ENCODE peak calls at places on chromosomes 2 and 18, in five cellular contexts. W, J, Q, V and E are unnamed samples.
A peak's percentile ranks its signal among the peaks of the same experiment; 100 is the strongest.

GRCh38 chr18:33673689-33674088 is 95.7 kb downstream of the ASXL3 start:
- DNase-seq in V (no peak), J (no peak), W (no peak), Q (no peak), E (no peak)

GRCh38 chr2:164151518-164151917 is 415.7 kb upstream of the FIGN start:
- DNase-seq in W (no peak), Q (no peak), J (no peak), V (no peak), E (no peak)

GRCh38 chr2:8571792-8572499 is 109.9 kb upstream of the ID2 start:
- DNase-seq in V (peak; percentile 10), Q (peak; percentile 91), J (peak; percentile 42), W (no peak), E (no peak)

GRCh38 chr2:26615336-26616031 is 25.7 kb downstream of the CIB4 start:
- DNase-seq in J (peak; percentile 27), Q (no peak), W (no peak), V (no peak), E (no peak)

GRCh38 chr2:176518823-176519222 is 249.6 kb downstream of the MTX2 start:
- DNase-seq in J (peak; percentile 70), W (no peak), Q (no peak), V (peak; percentile 60), E (no peak)

GRCh38 chr2:119700866-119701265 is 21.9 kb downstream of the TMEM177 start:
- DNase-seq in J (peak; percentile 19), V (no peak), Q (no peak), W (no peak), E (no peak)

GRCh38 chr2:24724111-24724775 is 68.9 kb downstream of the PTRHD1 start:
- DNase-seq in V (no peak), Q (no peak), W (peak; percentile 45), J (no peak), E (no peak)

GRCh38 chr2:230557056-230557455 is 141.1 kb downstream of the SP100 start:
- DNase-seq in W (no peak), V (no peak), J (no peak), Q (no peak), E (no peak)

GRCh38 chr2:206368484-206368883 is 74.8 kb upstream of the ADAM23 start:
- DNase-seq in V (no peak), J (no peak), W (peak; percentile 26), Q (no peak), E (no peak)

GRCh38 chr2:60551241-60552095 is 2.0 kb downstream of the BCL11A start:
- DNase-seq in W (peak; percentile 79), J (peak; percentile 83), V (peak; percentile 57), Q (no peak), E (no peak)

GRCh38 chr18:56975276-56975675 is 171.6 kb upstream of the BOD1L2 start:
- DNase-seq in V (no peak), W (no peak), J (no peak), Q (no peak), E (no peak)

GRCh38 chr2:113342650-113343049 is 63.9 kb upstream of the PAX8 start:
- DNase-seq in J (no peak), W (no peak), V (peak; percentile 38), Q (no peak), E (peak; percentile 9)

GRCh38 chr2:146867472-146867986 is 977.3 kb upstream of the ACVR2A start:
- DNase-seq in J (no peak), Q (no peak), W (no peak), V (no peak), E (no peak)

GRCh38 chr2:38201784-38202183 is 125.8 kb upstream of the CYP1B1 start:
- DNase-seq in V (no peak), W (peak; percentile 51), J (no peak), Q (no peak), E (no peak)

GRCh38 chr2:227472265-227473018 is 486 bp downstream of the AGFG1 start:
- DNase-seq in Q (no peak), V (peak; percentile 42), J (peak; percentile 68), W (peak; percentile 63), E (peak; percentile 30)

GRCh38 chr2:66570471-66570870 is 135.5 kb downstream of the MEIS1 start:
- DNase-seq in Q (no peak), V (no peak), J (no peak), W (no peak), E (no peak)
- H3K4me1 ChIP-seq in Q (peaks cover 7% of the 10 kb centered on the region), V (no peaks in the 10 kb centered on the region), J (peaks cover 60% of the 10 kb centered on the region), W (peaks cover 9% of the 10 kb centered on the region), E (no peaks in the 10 kb centered on the region)

GRCh38 chr18:13017247-13017875 is 26.2 kb downstream of the CEP192 start:
- DNase-seq in Q (no peak), J (no peak), W (no peak), V (no peak), E (no peak)
- H3K36me3 ChIP-seq in Q (peaks cover 13% of the 10 kb centered on the region), J (peaks cover 14% of the 10 kb centered on the region), W (peaks cover 53% of the 10 kb centered on the region), V (peaks cover 93% of the 10 kb centered on the region), E (peaks cover 62% of the 10 kb centered on the region)

DNA sequence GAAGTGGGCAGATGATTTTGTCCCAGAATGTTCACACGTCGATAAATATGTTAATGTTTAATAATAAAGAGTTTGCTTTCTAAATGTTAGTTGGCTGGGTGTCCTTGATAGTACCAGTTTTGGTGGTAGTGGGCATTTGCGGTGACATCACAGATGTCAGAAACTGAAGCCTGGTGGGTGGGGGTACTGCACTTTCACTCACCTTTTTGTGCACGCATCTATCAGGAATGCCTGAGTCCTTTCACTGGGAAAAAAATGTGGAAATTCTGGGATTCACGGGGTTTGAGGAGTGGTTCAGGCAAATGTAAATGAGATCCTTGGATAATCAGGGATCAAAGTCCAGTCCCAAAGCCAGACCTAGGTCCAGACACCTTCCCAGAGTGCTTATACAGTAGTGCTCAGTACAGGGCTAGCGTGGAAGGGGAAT is 3.2 kb downstream of the EPAS1 start:
- DNase-seq in W (no peak), V (no peak), Q (peak; percentile 70), J (no peak), E (no peak)
- H3K4me3 ChIP-seq in W (peak overlapping the region; percentile 97), V (peak overlapping the region; percentile 95), Q (peak overlapping the region; percentile 98), J (peak overlapping the region; percentile 67), E (no peak overlapping the region)

GRCh38 chr2:10412380-10412779 is 35.7 kb downstream of the ODC1 start:
- DNase-seq in V (no peak), J (no peak), W (peak; percentile 63), Q (peak; percentile 61), E (no peak)

GRCh38 chr2:10413488-10413887 is 34.6 kb downstream of the ODC1 start:
- DNase-seq in V (no peak), J (no peak), W (no peak), Q (no peak), E (no peak)

GRCh38 chr2:10410001-10410671 is 38.0 kb downstream of the ODC1 start:
- DNase-seq in Q (no peak), W (no peak), V (no peak), J (no peak), E (no peak)

GRCh38 chr2:10410716-10411437 is 37.2 kb downstream of the ODC1 start:
- DNase-seq in W (no peak), J (no peak), V (no peak), Q (no peak), E (no peak)

GRCh38 chr2:10411557-10411956 is 36.6 kb downstream of the ODC1 start:
- DNase-seq in V (no peak), Q (no peak), W (no peak), J (no peak), E (no peak)
- H3K4me1 ChIP-seq in V (peaks cover 12% of the 10 kb centered on the region), Q (peaks cover 28% of the 10 kb centered on the region), W (peaks cover 27% of the 10 kb centered on the region), J (peaks cover 50% of the 10 kb centered on the region), E (peaks cover 29% of the 10 kb centered on the region)

DNA sequence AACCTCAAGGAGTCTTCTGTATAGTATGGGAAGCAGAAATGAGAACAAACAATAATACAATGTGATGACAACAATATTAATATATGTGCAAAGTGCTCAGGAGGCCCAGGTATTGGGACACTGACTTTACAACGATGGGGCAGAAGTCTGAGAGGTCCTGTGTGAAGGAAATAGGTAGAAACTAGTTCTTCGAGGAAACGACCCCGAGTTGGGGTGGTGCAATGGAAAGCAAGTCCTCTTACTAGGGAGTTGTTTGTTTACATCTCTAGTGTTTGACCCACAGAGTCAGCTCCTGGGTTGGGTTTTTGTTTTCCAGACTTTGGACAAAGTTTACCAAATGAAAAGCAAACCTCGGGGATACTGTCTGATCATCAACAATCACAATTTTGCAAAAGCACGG is 16.2 kb downstream of the CASP8 start:
- DNase-seq in Q (no peak), V (no peak), W (no peak), J (no peak), E (no peak)
- H3K36me3 ChIP-seq in Q (peaks cover 18% of the 10 kb centered on the region), V (peaks cover 90% of the 10 kb centered on the region), W (peaks cover 30% of the 10 kb centered on the region), J (peaks cover 5% of the 10 kb centered on the region), E (peaks cover 13% of the 10 kb centered on the region)